ENCODE peak calls at places on chromosomes 7 and 10, in seven cellular contexts. One of them, this sample, is unnamed.

GRCh38 chr7:22549667-22550513 is 49.9 kb upstream of the STEAP1B start:
- DNase-seq in psoas muscle: no peak
- DNase-seq in foreskin fibroblast: no peak
- DNase-seq in epithelial cell of proximal tubule: no peak
- DNase-seq in GM23338: peak; percentile 93
- DNase-seq in colonic mucosa: no peak
- DNase-seq in AG04450: no peak
- DNase-seq in this sample: no peak

GRCh38 chr10:123795846-123796590 is 95.6 kb downstream of the CPXM2 start:
- DNase-seq in psoas muscle: no peak
- DNase-seq in foreskin fibroblast: no peak
- DNase-seq in epithelial cell of proximal tubule: no peak
- DNase-seq in GM23338: no peak
- DNase-seq in colonic mucosa: peak; percentile 4
- DNase-seq in AG04450: no peak
- DNase-seq in this sample: peak; percentile 68

GRCh38 chr7:24652551-24652950 is 79.3 kb downstream of the PALS2 start:
- DNase-seq in psoas muscle: no peak
- DNase-seq in foreskin fibroblast: no peak
- DNase-seq in epithelial cell of proximal tubule: no peak
- DNase-seq in GM23338: peak; percentile 8
- DNase-seq in colonic mucosa: no peak
- DNase-seq in AG04450: no peak
- DNase-seq in this sample: no peak

GRCh38 chr7:148296994-148297644 is 293.4 kb upstream of the C7orf33 start:
- DNase-seq in psoas muscle: no peak
- DNase-seq in foreskin fibroblast: no peak
- DNase-seq in epithelial cell of proximal tubule: no peak
- DNase-seq in GM23338: peak; percentile 43
- DNase-seq in colonic mucosa: no peak
- DNase-seq in AG04450: no peak
- DNase-seq in this sample: no peak

GRCh38 chr7:31775511-31775910 is 88.5 kb downstream of the PPP1R17 start:
- DNase-seq in psoas muscle: no peak
- DNase-seq in foreskin fibroblast: no peak
- DNase-seq in epithelial cell of proximal tubule: no peak
- DNase-seq in GM23338: peak; percentile 39
- DNase-seq in colonic mucosa: no peak
- DNase-seq in AG04450: no peak
- DNase-seq in this sample: no peak

GRCh38 chr10:97025613-97026242 is 160.0 kb downstream of the SLIT1 start:
- DNase-seq in psoas muscle: peak; percentile 39
- DNase-seq in foreskin fibroblast: peak; percentile 19
- DNase-seq in epithelial cell of proximal tubule: no peak
- DNase-seq in GM23338: peak; percentile 89
- DNase-seq in colonic mucosa: peak; percentile 64
- DNase-seq in AG04450: no peak
- DNase-seq in this sample: peak; percentile 55

GRCh38 chr7:12759112-12759511 is 71.7 kb downstream of the ARL4A start:
- DNase-seq in psoas muscle: no peak
- DNase-seq in foreskin fibroblast: no peak
- DNase-seq in epithelial cell of proximal tubule: no peak
- DNase-seq in GM23338: no peak
- DNase-seq in colonic mucosa: no peak
- DNase-seq in AG04450: no peak
- DNase-seq in this sample: peak; percentile 36

GRCh38 chr7:109309790-109310189 is 740.1 kb downstream of the DNAJB9 start:
- DNase-seq in psoas muscle: no peak
- DNase-seq in foreskin fibroblast: no peak
- DNase-seq in epithelial cell of proximal tubule: no peak
- DNase-seq in GM23338: no peak
- DNase-seq in colonic mucosa: no peak
- DNase-seq in AG04450: no peak
- DNase-seq in this sample: no peak

GRCh38 chr7:20146461-20146860 is 70.7 kb downstream of the MACC1 start:
- DNase-seq in psoas muscle: no peak
- DNase-seq in foreskin fibroblast: no peak
- DNase-seq in epithelial cell of proximal tubule: no peak
- DNase-seq in GM23338: no peak
- DNase-seq in colonic mucosa: no peak
- DNase-seq in AG04450: no peak
- DNase-seq in this sample: peak; percentile 33

GRCh38 chr10:96833220-96834001 is 1.3 kb downstream of the LCOR start:
- DNase-seq in psoas muscle: peak; percentile 33
- DNase-seq in foreskin fibroblast: no peak
- DNase-seq in epithelial cell of proximal tubule: no peak
- DNase-seq in GM23338: peak; percentile 73
- DNase-seq in colonic mucosa: peak; percentile 53
- DNase-seq in AG04450: no peak
- DNase-seq in this sample: no peak

GRCh38 chr10:80158598-80159127 is 26.1 kb downstream of the PLAC9 start:
- DNase-seq in psoas muscle: peak; percentile 90
- DNase-seq in foreskin fibroblast: peak; percentile 98
- DNase-seq in epithelial cell of proximal tubule: peak; percentile 70
- DNase-seq in GM23338: no peak
- DNase-seq in colonic mucosa: peak; percentile 59
- DNase-seq in AG04450: peak; percentile 92
- DNase-seq in this sample: peak; percentile 99

GRCh38 chr10:35667971-35668370 is 25.9 kb upstream of the FZD8 start:
- DNase-seq in psoas muscle: no peak
- DNase-seq in foreskin fibroblast: no peak
- DNase-seq in epithelial cell of proximal tubule: no peak
- DNase-seq in GM23338: no peak
- DNase-seq in colonic mucosa: no peak
- DNase-seq in AG04450: no peak
- DNase-seq in this sample: no peak

GRCh38 chr7:106166651-106167342 is 54.7 kb upstream of the SYPL1 start:
- DNase-seq in psoas muscle: no peak
- DNase-seq in foreskin fibroblast: peak; percentile 47
- DNase-seq in epithelial cell of proximal tubule: peak; percentile 32
- DNase-seq in GM23338: peak; percentile 88
- DNase-seq in colonic mucosa: peak; percentile 70
- DNase-seq in AG04450: peak; percentile 66
- DNase-seq in this sample: peak; percentile 86

GRCh38 chr10:64762861-64763260 is 1241.7 kb downstream of the REEP3 start:
- DNase-seq in psoas muscle: no peak
- DNase-seq in foreskin fibroblast: no peak
- DNase-seq in epithelial cell of proximal tubule: no peak
- DNase-seq in GM23338: no peak
- DNase-seq in colonic mucosa: no peak
- DNase-seq in AG04450: no peak
- DNase-seq in this sample: no peak

GRCh38 chr7:55546826-55547225 is 25.5 kb downstream of the VOPP1 start:
- DNase-seq in psoas muscle: peak; percentile 86
- DNase-seq in foreskin fibroblast: peak; percentile 83
- DNase-seq in epithelial cell of proximal tubule: peak; percentile 81
- DNase-seq in GM23338: no peak
- DNase-seq in colonic mucosa: peak; percentile 61
- DNase-seq in AG04450: no peak
- DNase-seq in this sample: peak; percentile 81

GRCh38 chr7:45028920-45029344 is 28.9 kb downstream of the CCM2 start:
- DNase-seq in psoas muscle: no peak
- DNase-seq in foreskin fibroblast: no peak
- DNase-seq in epithelial cell of proximal tubule: no peak
- DNase-seq in GM23338: no peak
- DNase-seq in colonic mucosa: no peak
- DNase-seq in AG04450: no peak
- DNase-seq in this sample: no peak
- H3K4me3 ChIP-seq in psoas muscle: peak overlapping the region; percentile 23
- H3K4me3 ChIP-seq in foreskin fibroblast: no peak overlapping the region
- H3K4me3 ChIP-seq in epithelial cell of proximal tubule: no peak overlapping the region
- H3K4me3 ChIP-seq in GM23338: no peak overlapping the region
- H3K4me3 ChIP-seq in colonic mucosa: peak overlapping the region; percentile 23
- H3K4me3 ChIP-seq in AG04450: no peak overlapping the region
- H3K4me3 ChIP-seq in this sample: no peak overlapping the region

GRCh38 chr10:100637785-100638184 is 102.0 kb downstream of the HIF1AN start:
- DNase-seq in psoas muscle: no peak
- DNase-seq in foreskin fibroblast: no peak
- DNase-seq in epithelial cell of proximal tubule: no peak
- DNase-seq in GM23338: peak; percentile 88
- DNase-seq in colonic mucosa: no peak
- DNase-seq in AG04450: no peak
- DNase-seq in this sample: no peak
- TF ChIP-seq CTCF in psoas muscle: no peak
- TF ChIP-seq CTCF in foreskin fibroblast: peak; percentile 44
- TF ChIP-seq CTCF in epithelial cell of proximal tubule: peak; percentile 58
- TF ChIP-seq CTCF in GM23338: peak; percentile 76
- TF ChIP-seq CTCF in colonic mucosa: no peak
- TF ChIP-seq CTCF in AG04450: peak; percentile 36
- TF ChIP-seq CTCF in this sample: peak; percentile 36

GRCh38 chr10:126312167-126312566 is 76.1 kb downstream of the ADAM12 start:
- DNase-seq in psoas muscle: no peak
- DNase-seq in foreskin fibroblast: no peak
- DNase-seq in epithelial cell of proximal tubule: no peak
- DNase-seq in GM23338: no peak
- DNase-seq in colonic mucosa: no peak
- DNase-seq in AG04450: no peak
- DNase-seq in this sample: no peak
- H3K4me3 ChIP-seq in psoas muscle: no peak overlapping the region
- H3K4me3 ChIP-seq in foreskin fibroblast: no peak overlapping the region
- H3K4me3 ChIP-seq in epithelial cell of proximal tubule: no peak overlapping the region
- H3K4me3 ChIP-seq in GM23338: no peak overlapping the region
- H3K4me3 ChIP-seq in colonic mucosa: no peak overlapping the region
- H3K4me3 ChIP-seq in AG04450: no peak overlapping the region
- H3K4me3 ChIP-seq in this sample: no peak overlapping the region

GRCh38 chr7:44261239-44261638 is 60.5 kb downstream of the YKT6 start:
- DNase-seq in psoas muscle: no peak
- DNase-seq in foreskin fibroblast: no peak
- DNase-seq in epithelial cell of proximal tubule: no peak
- DNase-seq in GM23338: no peak
- DNase-seq in colonic mucosa: no peak
- DNase-seq in AG04450: no peak
- DNase-seq in this sample: no peak
- TF ChIP-seq CTCF in psoas muscle: no peak
- TF ChIP-seq CTCF in foreskin fibroblast: no peak
- TF ChIP-seq CTCF in epithelial cell of proximal tubule: no peak
- TF ChIP-seq CTCF in GM23338: no peak
- TF ChIP-seq CTCF in colonic mucosa: no peak
- TF ChIP-seq CTCF in AG04450: no peak
- TF ChIP-seq CTCF in this sample: no peak

GRCh38 chr10:4181690-4182089 is 396.7 kb upstream of the KLF6 start:
- DNase-seq in psoas muscle: no peak
- DNase-seq in foreskin fibroblast: no peak
- DNase-seq in epithelial cell of proximal tubule: no peak
- DNase-seq in GM23338: no peak
- DNase-seq in colonic mucosa: no peak
- DNase-seq in AG04450: no peak
- DNase-seq in this sample: peak; percentile 29
- H3K4me3 ChIP-seq in psoas muscle: no peak overlapping the region
- H3K4me3 ChIP-seq in foreskin fibroblast: no peak overlapping the region
- H3K4me3 ChIP-seq in epithelial cell of proximal tubule: no peak overlapping the region
- H3K4me3 ChIP-seq in GM23338: no peak overlapping the region
- H3K4me3 ChIP-seq in colonic mucosa: no peak overlapping the region
- H3K4me3 ChIP-seq in AG04450: no peak overlapping the region
- H3K4me3 ChIP-seq in this sample: no peak overlapping the region

GRCh38 chr7:47392241-47392759 is 189.6 kb downstream of the TNS3 start:
- DNase-seq in psoas muscle: peak; percentile 76
- DNase-seq in foreskin fibroblast: peak; percentile 52
- DNase-seq in epithelial cell of proximal tubule: no peak
- DNase-seq in GM23338: no peak
- DNase-seq in colonic mucosa: no peak
- DNase-seq in AG04450: peak; percentile 70
- DNase-seq in this sample: peak; percentile 96
- TF ChIP-seq CTCF in psoas muscle: peak; percentile 52
- TF ChIP-seq CTCF in foreskin fibroblast: peak; percentile 52
- TF ChIP-seq CTCF in epithelial cell of proximal tubule: no peak
- TF ChIP-seq CTCF in GM23338: no peak
- TF ChIP-seq CTCF in colonic mucosa: no peak
- TF ChIP-seq CTCF in AG04450: peak; percentile 80
- TF ChIP-seq CTCF in this sample: peak; percentile 75

GRCh38 chr10:108597657-108598319 is 1325.5 kb downstream of the XPNPEP1 start:
- DNase-seq in psoas muscle: no peak
- DNase-seq in foreskin fibroblast: no peak
- DNase-seq in epithelial cell of proximal tubule: no peak
- DNase-seq in GM23338: no peak
- DNase-seq in colonic mucosa: no peak
- DNase-seq in AG04450: no peak
- DNase-seq in this sample: no peak

GRCh38 chr10:108598320-108598695 is 1325.0 kb downstream of the XPNPEP1 start:
- DNase-seq in psoas muscle: no peak
- DNase-seq in foreskin fibroblast: no peak
- DNase-seq in epithelial cell of proximal tubule: no peak
- DNase-seq in GM23338: peak; percentile 78
- DNase-seq in colonic mucosa: no peak
- DNase-seq in AG04450: no peak
- DNase-seq in this sample: no peak

GRCh38 chr10:108601856-108602255 is 1321.5 kb downstream of the XPNPEP1 start:
- DNase-seq in psoas muscle: no peak
- DNase-seq in foreskin fibroblast: peak; percentile 17
- DNase-seq in epithelial cell of proximal tubule: no peak
- DNase-seq in GM23338: no peak
- DNase-seq in colonic mucosa: no peak
- DNase-seq in AG04450: no peak
- DNase-seq in this sample: no peak

GRCh38 chr10:108597031-108597430 is 1326.3 kb downstream of the XPNPEP1 start:
- DNase-seq in psoas muscle: no peak
- DNase-seq in foreskin fibroblast: no peak
- DNase-seq in epithelial cell of proximal tubule: no peak
- DNase-seq in GM23338: no peak
- DNase-seq in colonic mucosa: no peak
- DNase-seq in AG04450: no peak
- DNase-seq in this sample: peak; percentile 84

DNA sequence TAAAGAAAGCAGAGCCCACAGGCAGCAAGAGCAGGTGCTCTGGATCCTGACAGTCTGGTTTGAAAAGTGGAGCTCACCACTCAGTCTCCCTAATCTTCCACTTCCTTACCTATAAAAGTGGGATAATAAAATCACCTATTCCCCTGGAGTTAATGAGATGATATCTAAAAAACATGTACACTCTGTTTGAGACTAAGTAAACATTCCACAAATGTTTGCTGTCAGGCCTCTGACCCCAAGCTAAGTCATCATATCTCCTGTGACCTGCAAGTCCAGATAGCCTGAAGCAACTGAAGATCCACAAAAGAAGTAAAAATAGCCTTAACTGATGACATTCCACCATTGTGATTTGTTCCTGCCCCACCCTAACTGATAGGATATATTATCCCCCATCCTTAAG is 1324.5 kb downstream of the XPNPEP1 start:
- DNase-seq in psoas muscle: no peak
- DNase-seq in foreskin fibroblast: no peak
- DNase-seq in epithelial cell of proximal tubule: no peak
- DNase-seq in GM23338: no peak
- DNase-seq in colonic mucosa: no peak
- DNase-seq in AG04450: no peak
- DNase-seq in this sample: no peak
- H3K4me3 ChIP-seq in psoas muscle: no peak overlapping the region
- H3K4me3 ChIP-seq in foreskin fibroblast: no peak overlapping the region
- H3K4me3 ChIP-seq in epithelial cell of proximal tubule: no peak overlapping the region
- H3K4me3 ChIP-seq in GM23338: peak overlapping the region; percentile 19
- H3K4me3 ChIP-seq in colonic mucosa: no peak overlapping the region
- H3K4me3 ChIP-seq in AG04450: no peak overlapping the region
- H3K4me3 ChIP-seq in this sample: no peak overlapping the region